ENCODE peak calls at places on chromosome 18, in nine cellular contexts. C, J, Z, S, L, Q, R, W and V are unnamed samples.

GRCh38 chr18:58046794-58047555 is 2.9 kb downstream of the NEDD4L start:
- DNase-seq in C (no peak), J (no peak), Z (no peak), S (no peak), L (no peak), Q (no peak), R (no peak), W (no peak), V (no peak)

GRCh38 chr18:80245781-80246655 is 1.3 kb downstream of the PARD6G start:
- DNase-seq in C (no peak), J (peak; percentile 67), Z (no peak), S (no peak), L (no peak), Q (no peak), R (no peak), W (no peak), V (no peak)

GRCh38 chr18:13618760-13619438 is 107.5 kb downstream of the FAM210A start:
- DNase-seq in C (no peak), J (no peak), Z (no peak), S (no peak), L (no peak), Q (no peak), R (no peak), W (no peak), V (no peak)

GRCh38 chr18:42047721-42048120 is 92.7 kb downstream of the PIK3C3 start:
- DNase-seq in C (no peak), J (no peak), Z (peak; percentile 40), S (no peak), L (no peak), Q (no peak), R (peak; percentile 78), W (peak; percentile 59), V (no peak)

GRCh38 chr18:49788327-49788908 is 24.9 kb downstream of the ACAA2 start:
- DNase-seq in C (no peak), J (no peak), Z (peak; percentile 35), S (no peak), L (no peak), Q (no peak), R (peak; percentile 63), W (peak; percentile 24), V (no peak)

GRCh38 chr18:21704603-21705364 is at the start of gene ABHD3:
- DNase-seq in C (peak; percentile 81), J (peak; percentile 99), Z (peak; percentile 93), S (peak; percentile 93), L (peak; percentile 79), Q (peak; percentile 91), R (peak; percentile 91), W (peak; percentile 97), V (peak; percentile 90)

GRCh38 chr18:62729487-62730386 is 14.4 kb downstream of the PHLPP1 start:
- DNase-seq in C (no peak), J (no peak), Z (no peak), S (no peak), L (no peak), Q (no peak), R (no peak), W (no peak), V (no peak)

GRCh38 chr18:49519041-49519971 is 32.3 kb upstream of the C18orf32 start:
- DNase-seq in C (no peak), J (no peak), Z (no peak), S (no peak), L (no peak), Q (no peak), R (no peak), W (no peak), V (no peak)

GRCh38 chr18:30970201-30970816 is 72.2 kb downstream of the DSC3 start:
- DNase-seq in C (peak; percentile 25), J (peak; percentile 56), Z (peak; percentile 75), S (peak; percentile 35), L (no peak), Q (no peak), R (peak; percentile 33), W (peak; percentile 40), V (no peak)

GRCh38 chr18:12421732-12422131 is 14.0 kb downstream of the PRELID3A start:
- DNase-seq in C (no peak), J (no peak), Z (no peak), S (no peak), L (no peak), Q (no peak), R (no peak), W (no peak), V (no peak)

GRCh38 chr18:70058916-70059315 is 111.2 kb upstream of the CD226 start:
- DNase-seq in C (no peak), J (no peak), Z (no peak), S (no peak), L (no peak), Q (no peak), R (no peak), W (no peak), V (no peak)

GRCh38 chr18:58303363-58303762 is 259.3 kb downstream of the NEDD4L start:
- DNase-seq in C (no peak), J (no peak), Z (no peak), S (no peak), L (no peak), Q (no peak), R (no peak), W (no peak), V (no peak)

GRCh38 chr18:70249118-70249517 is 39.7 kb upstream of the SOCS6 start:
- DNase-seq in C (no peak), J (no peak), Z (peak; percentile 69), S (no peak), L (no peak), Q (no peak), R (peak; percentile 67), W (peak; percentile 68), V (no peak)

GRCh38 chr18:3889803-3890202 is 439.8 kb downstream of the TGIF1 start:
- DNase-seq in C (no peak), J (no peak), Z (peak; percentile 71), S (no peak), L (no peak), Q (no peak), R (peak; percentile 37), W (peak; percentile 85), V (peak; percentile 39)

GRCh38 chr18:45174755-45175154 is 440.5 kb upstream of the SLC14A2 start:
- DNase-seq in C (no peak), J (no peak), Z (no peak), S (no peak), L (no peak), Q (no peak), R (no peak), W (no peak), V (no peak)

GRCh38 chr18:35713545-35713944 is 132.0 kb downstream of the GALNT1 start:
- DNase-seq in C (no peak), J (no peak), Z (peak; percentile 65), S (no peak), L (no peak), Q (no peak), R (peak; percentile 51), W (peak; percentile 62), V (no peak)